ENCODE peak calls at places on chromosomes 4 and X, in five cellular contexts. One of them, this sample, is unnamed.

GRCh38 chr4:156906325-156906724 is 65.3 kb downstream of the PDGFC start:
- DNase-seq in stimulated activated CD8-positive, alpha-beta memory T cell treated with anti-CD3 and anti-CD28 coated beads, Interleukin-15, amount 100 ng/mL, for 24 hours: no peak
- DNase-seq in HepG2: no peak
- DNase-seq in activated CD4-positive, alpha-beta T cell treated with anti-CD3 and anti-CD28 coated beads for 24 hours: no peak
- DNase-seq in SW480: no peak
- DNase-seq in this sample: no peak

GRCh38 chrX:11953615-11954014 is 184.7 kb upstream of the FRMPD4 start:
- DNase-seq in stimulated activated CD8-positive, alpha-beta memory T cell treated with anti-CD3 and anti-CD28 coated beads, Interleukin-15, amount 100 ng/mL, for 24 hours: no peak
- DNase-seq in HepG2: no peak
- DNase-seq in activated CD4-positive, alpha-beta T cell treated with anti-CD3 and anti-CD28 coated beads for 24 hours: no peak
- DNase-seq in SW480: peak; percentile 2
- DNase-seq in this sample: no peak

GRCh38 chrX:153463556-153463955 is 6.8 kb downstream of the HAUS7 start:
- DNase-seq in stimulated activated CD8-positive, alpha-beta memory T cell treated with anti-CD3 and anti-CD28 coated beads, Interleukin-15, amount 100 ng/mL, for 24 hours: no peak
- DNase-seq in HepG2: no peak
- DNase-seq in activated CD4-positive, alpha-beta T cell treated with anti-CD3 and anti-CD28 coated beads for 24 hours: no peak
- DNase-seq in SW480: no peak
- DNase-seq in this sample: no peak

GRCh38 chr4:26206981-26207380 is 113.8 kb upstream of the RBPJ start:
- DNase-seq in stimulated activated CD8-positive, alpha-beta memory T cell treated with anti-CD3 and anti-CD28 coated beads, Interleukin-15, amount 100 ng/mL, for 24 hours: no peak
- DNase-seq in HepG2: no peak
- DNase-seq in activated CD4-positive, alpha-beta T cell treated with anti-CD3 and anti-CD28 coated beads for 24 hours: no peak
- DNase-seq in SW480: no peak
- DNase-seq in this sample: no peak

GRCh38 chrX:112642349-112642748 is 37.4 kb downstream of the LHFPL1 start:
- DNase-seq in stimulated activated CD8-positive, alpha-beta memory T cell treated with anti-CD3 and anti-CD28 coated beads, Interleukin-15, amount 100 ng/mL, for 24 hours: no peak
- DNase-seq in HepG2: peak; percentile 11
- DNase-seq in activated CD4-positive, alpha-beta T cell treated with anti-CD3 and anti-CD28 coated beads for 24 hours: no peak
- DNase-seq in SW480: peak; percentile 46
- DNase-seq in this sample: peak; percentile 18

GRCh38 chrX:116357317-116357716 is 79.1 kb upstream of the SLC6A14 start:
- DNase-seq in stimulated activated CD8-positive, alpha-beta memory T cell treated with anti-CD3 and anti-CD28 coated beads, Interleukin-15, amount 100 ng/mL, for 24 hours: no peak
- DNase-seq in HepG2: no peak
- DNase-seq in activated CD4-positive, alpha-beta T cell treated with anti-CD3 and anti-CD28 coated beads for 24 hours: no peak
- DNase-seq in SW480: no peak
- DNase-seq in this sample: no peak

GRCh38 chr4:168711197-168712120 is 214.6 kb downstream of the PALLD start:
- DNase-seq in stimulated activated CD8-positive, alpha-beta memory T cell treated with anti-CD3 and anti-CD28 coated beads, Interleukin-15, amount 100 ng/mL, for 24 hours: no peak
- DNase-seq in HepG2: no peak
- DNase-seq in activated CD4-positive, alpha-beta T cell treated with anti-CD3 and anti-CD28 coated beads for 24 hours: no peak
- DNase-seq in SW480: no peak
- DNase-seq in this sample: no peak

GRCh38 chrX:20521245-20521644 is 254.5 kb upstream of the RPS6KA3 start:
- DNase-seq in stimulated activated CD8-positive, alpha-beta memory T cell treated with anti-CD3 and anti-CD28 coated beads, Interleukin-15, amount 100 ng/mL, for 24 hours: no peak
- DNase-seq in HepG2: no peak
- DNase-seq in activated CD4-positive, alpha-beta T cell treated with anti-CD3 and anti-CD28 coated beads for 24 hours: no peak
- DNase-seq in SW480: no peak
- DNase-seq in this sample: no peak

GRCh38 chr4:124945422-124945821 is 232.9 kb upstream of the ANKRD50 start:
- DNase-seq in stimulated activated CD8-positive, alpha-beta memory T cell treated with anti-CD3 and anti-CD28 coated beads, Interleukin-15, amount 100 ng/mL, for 24 hours: no peak
- DNase-seq in HepG2: no peak
- DNase-seq in activated CD4-positive, alpha-beta T cell treated with anti-CD3 and anti-CD28 coated beads for 24 hours: no peak
- DNase-seq in SW480: no peak
- DNase-seq in this sample: no peak

GRCh38 chrX:14948701-14949100 is 75.5 kb downstream of the MOSPD2 start:
- DNase-seq in stimulated activated CD8-positive, alpha-beta memory T cell treated with anti-CD3 and anti-CD28 coated beads, Interleukin-15, amount 100 ng/mL, for 24 hours: no peak
- DNase-seq in HepG2: no peak
- DNase-seq in activated CD4-positive, alpha-beta T cell treated with anti-CD3 and anti-CD28 coated beads for 24 hours: no peak
- DNase-seq in SW480: no peak
- DNase-seq in this sample: no peak

GRCh38 chr4:8315343-8316250 is 46.0 kb downstream of the HTRA3 start:
- DNase-seq in stimulated activated CD8-positive, alpha-beta memory T cell treated with anti-CD3 and anti-CD28 coated beads, Interleukin-15, amount 100 ng/mL, for 24 hours: no peak
- DNase-seq in HepG2: peak; percentile 62
- DNase-seq in activated CD4-positive, alpha-beta T cell treated with anti-CD3 and anti-CD28 coated beads for 24 hours: no peak
- DNase-seq in SW480: peak; percentile 65
- DNase-seq in this sample: no peak

GRCh38 chr4:6258741-6259140 is 10.9 kb upstream of the WFS1 start:
- DNase-seq in stimulated activated CD8-positive, alpha-beta memory T cell treated with anti-CD3 and anti-CD28 coated beads, Interleukin-15, amount 100 ng/mL, for 24 hours: no peak
- DNase-seq in HepG2: no peak
- DNase-seq in activated CD4-positive, alpha-beta T cell treated with anti-CD3 and anti-CD28 coated beads for 24 hours: no peak
- DNase-seq in SW480: no peak
- DNase-seq in this sample: no peak

GRCh38 chrX:47200385-47201150 is 6.9 kb downstream of the UBA1 start:
- DNase-seq in stimulated activated CD8-positive, alpha-beta memory T cell treated with anti-CD3 and anti-CD28 coated beads, Interleukin-15, amount 100 ng/mL, for 24 hours: no peak
- DNase-seq in HepG2: peak; percentile 42
- DNase-seq in activated CD4-positive, alpha-beta T cell treated with anti-CD3 and anti-CD28 coated beads for 24 hours: no peak
- DNase-seq in SW480: no peak
- DNase-seq in this sample: no peak

GRCh38 chr4:146110847-146111485 is 64.6 kb upstream of the LSM6 start:
- DNase-seq in stimulated activated CD8-positive, alpha-beta memory T cell treated with anti-CD3 and anti-CD28 coated beads, Interleukin-15, amount 100 ng/mL, for 24 hours: no peak
- DNase-seq in HepG2: peak; percentile 10
- DNase-seq in activated CD4-positive, alpha-beta T cell treated with anti-CD3 and anti-CD28 coated beads for 24 hours: no peak
- DNase-seq in SW480: peak; percentile 18
- DNase-seq in this sample: no peak

GRCh38 chr4:104352211-104352610 is 142.5 kb downstream of the CXXC4 start:
- DNase-seq in stimulated activated CD8-positive, alpha-beta memory T cell treated with anti-CD3 and anti-CD28 coated beads, Interleukin-15, amount 100 ng/mL, for 24 hours: no peak
- DNase-seq in HepG2: peak; percentile 4
- DNase-seq in activated CD4-positive, alpha-beta T cell treated with anti-CD3 and anti-CD28 coated beads for 24 hours: no peak
- DNase-seq in SW480: no peak
- DNase-seq in this sample: no peak

GRCh38 chrX:134911348-134911747 is 79.4 kb upstream of the SMIM10 start:
- DNase-seq in stimulated activated CD8-positive, alpha-beta memory T cell treated with anti-CD3 and anti-CD28 coated beads, Interleukin-15, amount 100 ng/mL, for 24 hours: no peak
- DNase-seq in HepG2: no peak
- DNase-seq in activated CD4-positive, alpha-beta T cell treated with anti-CD3 and anti-CD28 coated beads for 24 hours: no peak
- DNase-seq in SW480: no peak
- DNase-seq in this sample: no peak

GRCh38 chr4:78749258-78749971 is 26.7 kb upstream of the BMP2K start:
- DNase-seq in stimulated activated CD8-positive, alpha-beta memory T cell treated with anti-CD3 and anti-CD28 coated beads, Interleukin-15, amount 100 ng/mL, for 24 hours: no peak
- DNase-seq in HepG2: no peak
- DNase-seq in activated CD4-positive, alpha-beta T cell treated with anti-CD3 and anti-CD28 coated beads for 24 hours: no peak
- DNase-seq in SW480: no peak
- DNase-seq in this sample: no peak

GRCh38 chr4:98530572-98530971 is 127.8 kb downstream of the TSPAN5 start:
- DNase-seq in stimulated activated CD8-positive, alpha-beta memory T cell treated with anti-CD3 and anti-CD28 coated beads, Interleukin-15, amount 100 ng/mL, for 24 hours: no peak
- DNase-seq in HepG2: no peak
- DNase-seq in activated CD4-positive, alpha-beta T cell treated with anti-CD3 and anti-CD28 coated beads for 24 hours: no peak
- DNase-seq in SW480: no peak
- DNase-seq in this sample: no peak

GRCh38 chr4:2357821-2358745 is 60.4 kb downstream of the ZFYVE28 start:
- DNase-seq in stimulated activated CD8-positive, alpha-beta memory T cell treated with anti-CD3 and anti-CD28 coated beads, Interleukin-15, amount 100 ng/mL, for 24 hours: no peak
- DNase-seq in HepG2: no peak
- DNase-seq in activated CD4-positive, alpha-beta T cell treated with anti-CD3 and anti-CD28 coated beads for 24 hours: no peak
- DNase-seq in SW480: no peak
- DNase-seq in this sample: no peak

GRCh38 chr4:120633810-120634209 is 288.7 kb downstream of the PRDM5 start:
- DNase-seq in stimulated activated CD8-positive, alpha-beta memory T cell treated with anti-CD3 and anti-CD28 coated beads, Interleukin-15, amount 100 ng/mL, for 24 hours: no peak
- DNase-seq in HepG2: no peak
- DNase-seq in activated CD4-positive, alpha-beta T cell treated with anti-CD3 and anti-CD28 coated beads for 24 hours: no peak
- DNase-seq in SW480: no peak
- DNase-seq in this sample: no peak

GRCh38 chrX:68985135-68985725 is 156.4 kb downstream of the EFNB1 start:
- DNase-seq in stimulated activated CD8-positive, alpha-beta memory T cell treated with anti-CD3 and anti-CD28 coated beads, Interleukin-15, amount 100 ng/mL, for 24 hours: no peak
- DNase-seq in HepG2: no peak
- DNase-seq in activated CD4-positive, alpha-beta T cell treated with anti-CD3 and anti-CD28 coated beads for 24 hours: no peak
- DNase-seq in SW480: no peak
- DNase-seq in this sample: no peak

GRCh38 chr4:33160126-33160525 is 2440.0 kb downstream of the PCDH7 start:
- DNase-seq in stimulated activated CD8-positive, alpha-beta memory T cell treated with anti-CD3 and anti-CD28 coated beads, Interleukin-15, amount 100 ng/mL, for 24 hours: no peak
- DNase-seq in HepG2: no peak
- DNase-seq in activated CD4-positive, alpha-beta T cell treated with anti-CD3 and anti-CD28 coated beads for 24 hours: no peak
- DNase-seq in SW480: no peak
- DNase-seq in this sample: no peak

GRCh38 chr4:1047976-1048780 is 36.8 kb downstream of the FGFRL1 start:
- DNase-seq in stimulated activated CD8-positive, alpha-beta memory T cell treated with anti-CD3 and anti-CD28 coated beads, Interleukin-15, amount 100 ng/mL, for 24 hours: no peak
- DNase-seq in HepG2: no peak
- DNase-seq in activated CD4-positive, alpha-beta T cell treated with anti-CD3 and anti-CD28 coated beads for 24 hours: no peak
- DNase-seq in SW480: no peak
- DNase-seq in this sample: no peak

GRCh38 chrX:110167952-110168451 is 149.9 kb downstream of the AMMECR1 start:
- DNase-seq in stimulated activated CD8-positive, alpha-beta memory T cell treated with anti-CD3 and anti-CD28 coated beads, Interleukin-15, amount 100 ng/mL, for 24 hours: no peak
- DNase-seq in HepG2: no peak
- DNase-seq in activated CD4-positive, alpha-beta T cell treated with anti-CD3 and anti-CD28 coated beads for 24 hours: peak; percentile 31
- DNase-seq in SW480: no peak
- DNase-seq in this sample: peak; percentile 49

GRCh38 chr4:47011189-47011518 is 17.8 kb upstream of the GABRA4 start:
- DNase-seq in stimulated activated CD8-positive, alpha-beta memory T cell treated with anti-CD3 and anti-CD28 coated beads, Interleukin-15, amount 100 ng/mL, for 24 hours: no peak
- DNase-seq in HepG2: no peak
- DNase-seq in activated CD4-positive, alpha-beta T cell treated with anti-CD3 and anti-CD28 coated beads for 24 hours: no peak
- DNase-seq in SW480: no peak
- DNase-seq in this sample: no peak

GRCh38 chr4:78862314-78862737 is 76.9 kb downstream of the PAQR3 start:
- DNase-seq in stimulated activated CD8-positive, alpha-beta memory T cell treated with anti-CD3 and anti-CD28 coated beads, Interleukin-15, amount 100 ng/mL, for 24 hours: no peak
- DNase-seq in HepG2: peak; percentile 94
- DNase-seq in activated CD4-positive, alpha-beta T cell treated with anti-CD3 and anti-CD28 coated beads for 24 hours: no peak
- DNase-seq in SW480: peak; percentile 11
- DNase-seq in this sample: no peak

GRCh38 chrX:129490330-129490729 is 33.0 kb downstream of the SMARCA1 start:
- DNase-seq in stimulated activated CD8-positive, alpha-beta memory T cell treated with anti-CD3 and anti-CD28 coated beads, Interleukin-15, amount 100 ng/mL, for 24 hours: no peak
- DNase-seq in HepG2: no peak
- DNase-seq in activated CD4-positive, alpha-beta T cell treated with anti-CD3 and anti-CD28 coated beads for 24 hours: no peak
- DNase-seq in SW480: no peak
- DNase-seq in this sample: no peak

GRCh38 chrX:6761251-6761650 is 226.3 kb upstream of the VCX3A start:
- DNase-seq in stimulated activated CD8-positive, alpha-beta memory T cell treated with anti-CD3 and anti-CD28 coated beads, Interleukin-15, amount 100 ng/mL, for 24 hours: no peak
- DNase-seq in HepG2: no peak
- DNase-seq in activated CD4-positive, alpha-beta T cell treated with anti-CD3 and anti-CD28 coated beads for 24 hours: no peak
- DNase-seq in SW480: no peak
- DNase-seq in this sample: no peak

GRCh38 chr4:163161536-163162205 is 5.0 kb downstream of the NAF1 start:
- DNase-seq in stimulated activated CD8-positive, alpha-beta memory T cell treated with anti-CD3 and anti-CD28 coated beads, Interleukin-15, amount 100 ng/mL, for 24 hours: no peak
- DNase-seq in HepG2: peak; percentile 3
- DNase-seq in activated CD4-positive, alpha-beta T cell treated with anti-CD3 and anti-CD28 coated beads for 24 hours: peak; percentile 1
- DNase-seq in SW480: no peak
- DNase-seq in this sample: no peak

GRCh38 chr4:129278868-129279267 is 182.9 kb downstream of the C4orf33 start:
- DNase-seq in stimulated activated CD8-positive, alpha-beta memory T cell treated with anti-CD3 and anti-CD28 coated beads, Interleukin-15, amount 100 ng/mL, for 24 hours: no peak
- DNase-seq in HepG2: no peak
- DNase-seq in activated CD4-positive, alpha-beta T cell treated with anti-CD3 and anti-CD28 coated beads for 24 hours: no peak
- DNase-seq in SW480: no peak
- DNase-seq in this sample: no peak

GRCh38 chr4:66169341-66169740 is 499.1 kb upstream of the EPHA5 start:
- DNase-seq in stimulated activated CD8-positive, alpha-beta memory T cell treated with anti-CD3 and anti-CD28 coated beads, Interleukin-15, amount 100 ng/mL, for 24 hours: no peak
- DNase-seq in HepG2: peak; percentile 11
- DNase-seq in activated CD4-positive, alpha-beta T cell treated with anti-CD3 and anti-CD28 coated beads for 24 hours: no peak
- DNase-seq in SW480: no peak
- DNase-seq in this sample: peak; percentile 19

GRCh38 chrX:13937370-13938052 is 92.2 kb downstream of the GEMIN8 start:
- DNase-seq in stimulated activated CD8-positive, alpha-beta memory T cell treated with anti-CD3 and anti-CD28 coated beads, Interleukin-15, amount 100 ng/mL, for 24 hours: no peak
- DNase-seq in HepG2: no peak
- DNase-seq in activated CD4-positive, alpha-beta T cell treated with anti-CD3 and anti-CD28 coated beads for 24 hours: no peak
- DNase-seq in SW480: peak; percentile 21
- DNase-seq in this sample: no peak

GRCh38 chrX:119981286-119982070 is 37.9 kb upstream of the NKAP start:
- DNase-seq in stimulated activated CD8-positive, alpha-beta memory T cell treated with anti-CD3 and anti-CD28 coated beads, Interleukin-15, amount 100 ng/mL, for 24 hours: no peak
- DNase-seq in HepG2: peak; percentile 3
- DNase-seq in activated CD4-positive, alpha-beta T cell treated with anti-CD3 and anti-CD28 coated beads for 24 hours: no peak
- DNase-seq in SW480: peak; percentile 34
- DNase-seq in this sample: peak; percentile 40

GRCh38 chrX:148517191-148517590 is 16.8 kb downstream of the AFF2 start:
- DNase-seq in stimulated activated CD8-positive, alpha-beta memory T cell treated with anti-CD3 and anti-CD28 coated beads, Interleukin-15, amount 100 ng/mL, for 24 hours: no peak
- DNase-seq in HepG2: no peak
- DNase-seq in activated CD4-positive, alpha-beta T cell treated with anti-CD3 and anti-CD28 coated beads for 24 hours: no peak
- DNase-seq in SW480: no peak
- DNase-seq in this sample: no peak

GRCh38 chr4:102663073-102663472 is 97.7 kb downstream of the MANBA start:
- DNase-seq in stimulated activated CD8-positive, alpha-beta memory T cell treated with anti-CD3 and anti-CD28 coated beads, Interleukin-15, amount 100 ng/mL, for 24 hours: no peak
- DNase-seq in HepG2: no peak
- DNase-seq in activated CD4-positive, alpha-beta T cell treated with anti-CD3 and anti-CD28 coated beads for 24 hours: no peak
- DNase-seq in SW480: no peak
- DNase-seq in this sample: no peak

GRCh38 chr4:76809594-76810305 is 88.2 kb downstream of the SOWAHB start:
- DNase-seq in stimulated activated CD8-positive, alpha-beta memory T cell treated with anti-CD3 and anti-CD28 coated beads, Interleukin-15, amount 100 ng/mL, for 24 hours: no peak
- DNase-seq in HepG2: peak; percentile 70
- DNase-seq in activated CD4-positive, alpha-beta T cell treated with anti-CD3 and anti-CD28 coated beads for 24 hours: no peak
- DNase-seq in SW480: no peak
- DNase-seq in this sample: no peak

This sample was measured in glutamatergic neuron.